ENCODE peak calls at places on chromosomes 16 and 17, in eight cellular contexts. P is GM19239; N is HuH-7.5; I is CD8-positive, alpha-beta memory T cell; Y is renal cortical epithelial cell; W is cardiac fibroblast; M is lung; A is posterior cingulate gyrus. B is an unnamed sample.

GRCh38 chr17:57091186-57091618 is 6.2 kb downstream of the AKAP1 start:
- DNase-seq in P (no peak), N (no peak), A (peak), M (no peak), W (no peak), Y (no peak), I (no peak), B (no peak)

GRCh38 chr16:75062944-75063444 is 53.6 kb downstream of the LDHD start:
- DNase-seq in M (no peak), W (no peak), N (no peak), A (no peak), I (no peak), P (no peak), Y (no peak), B (no peak)

GRCh38 chr17:60606036-60606435 is 6.0 kb downstream of the PPM1D start:
- DNase-seq in M (no peak), W (no peak), A (no peak), Y (no peak), P (no peak), I (no peak), N (no peak), B (no peak)

GRCh38 chr16:27894441-27894840 is 169.1 kb downstream of the GSG1L start:
- DNase-seq in A (no peak), W (no peak), I (no peak), N (no peak), Y (no peak), M (no peak), P (no peak), B (no peak)

GRCh38 chr16:30780549-30780948 is 6.5 kb downstream of the ZNF629 start:
- DNase-seq in A (no peak), M (no peak), W (no peak), Y (no peak), N (no peak), P (no peak), I (no peak), B (no peak)

GRCh38 chr17:55433029-55433628 is 11.5 kb upstream of the MMD start:
- DNase-seq in M (no peak), P (no peak), W (peak), N (peak), A (no peak), I (no peak), Y (peak), B (no peak)

GRCh38 chr17:37700881-37701280 is 44.0 kb downstream of the HNF1B start:
- DNase-seq in P (no peak), Y (no peak), N (no peak), M (no peak), I (no peak), A (no peak), W (no peak), B (no peak)

GRCh38 chr16:88384222-88385111 is 1.7 kb downstream of the ZNF469 start:
- DNase-seq in W (no peak), A (no peak), I (no peak), N (no peak), M (no peak), Y (no peak), P (no peak), B (no peak)

GRCh38 chr16:89407925-89408300 is 82.4 kb downstream of the ANKRD11 start:
- DNase-seq in A (no peak), W (peak), N (no peak), M (no peak), I (no peak), Y (no peak), P (no peak), B (no peak)

GRCh38 chr16:5523794-5524193 is 426.2 kb upstream of the EEF2KMT start:
- DNase-seq in Y (no peak), N (no peak), A (no peak), M (no peak), W (no peak), I (no peak), P (no peak), B (no peak)

GRCh38 chr17:76266244-76266938 is 1.2 kb downstream of the UBALD2 start:
- DNase-seq in A (no peak), Y (no peak), P (no peak), W (peak), M (no peak), I (no peak), N (peak), B (no peak)

GRCh38 chr16:20866792-20867191 is 33.4 kb downstream of the DCUN1D3 start:
- DNase-seq in I (no peak), N (no peak), Y (no peak), A (no peak), M (no peak), W (no peak), P (no peak), B (no peak)

GRCh38 chr16:85168732-85169256 is 56.5 kb upstream of the CIBAR2 start:
- DNase-seq in I (no peak), M (no peak), Y (no peak), P (no peak), W (peak), N (peak), A (no peak), B (no peak)

GRCh38 chr16:87948119-87948545 is 3.1 kb upstream of the BANP start:
- DNase-seq in I (no peak), W (no peak), A (no peak), M (no peak), N (no peak), P (no peak), Y (no peak), B (no peak)

GRCh38 chr17:82950525-82951102 is 110.8 kb upstream of the ZNF750 start:
- DNase-seq in W (no peak), N (no peak), I (no peak), P (no peak), Y (no peak), M (no peak), A (no peak), B (no peak)

GRCh38 chr17:32159586-32160438 is 17.5 kb downstream of the RHOT1 start:
- DNase-seq in W (no peak), N (no peak), I (no peak), M (no peak), A (no peak), P (no peak), Y (no peak), B (no peak)